ENCODE peak calls at places on chromosome 12, in eight cellular contexts. One of them, this sample, is unnamed.

GRCh38 chr12:94872671-94873367 is 130.7 kb downstream of the NDUFA12 start:
- DNase-seq in A549: no peak
- DNase-seq in sigmoid colon: no peak
- DNase-seq in SK-N-SH: peak; percentile 67
- DNase-seq in progenitor cell of endocrine pancreas: no peak
- DNase-seq in pancreas: no peak
- DNase-seq in AG04450: no peak
- DNase-seq in GM23338: peak; percentile 52
- DNase-seq in this sample: peak; percentile 79

GRCh38 chr12:122319312-122319638 is 53.0 kb upstream of the VPS33A start:
- DNase-seq in A549: no peak
- DNase-seq in sigmoid colon: no peak
- DNase-seq in SK-N-SH: no peak
- DNase-seq in progenitor cell of endocrine pancreas: no peak
- DNase-seq in pancreas: no peak
- DNase-seq in AG04450: no peak
- DNase-seq in GM23338: no peak
- DNase-seq in this sample: no peak

GRCh38 chr12:96061864-96062453 is 26.6 kb upstream of the LTA4H start:
- DNase-seq in A549: peak; percentile 77
- DNase-seq in sigmoid colon: peak; percentile 81
- DNase-seq in SK-N-SH: peak; percentile 69
- DNase-seq in progenitor cell of endocrine pancreas: peak; percentile 45
- DNase-seq in pancreas: no peak
- DNase-seq in AG04450: peak; percentile 69
- DNase-seq in GM23338: peak; percentile 91
- DNase-seq in this sample: no peak

GRCh38 chr12:115443351-115443938 is 759.5 kb upstream of the TBX3 start:
- DNase-seq in A549: no peak
- DNase-seq in sigmoid colon: no peak
- DNase-seq in SK-N-SH: no peak
- DNase-seq in progenitor cell of endocrine pancreas: no peak
- DNase-seq in pancreas: no peak
- DNase-seq in AG04450: no peak
- DNase-seq in GM23338: no peak
- DNase-seq in this sample: no peak

GRCh38 chr12:91777268-91777997 is 368.2 kb downstream of the BTG1 start:
- DNase-seq in A549: peak; percentile 22
- DNase-seq in sigmoid colon: no peak
- DNase-seq in SK-N-SH: no peak
- DNase-seq in progenitor cell of endocrine pancreas: no peak
- DNase-seq in pancreas: no peak
- DNase-seq in AG04450: no peak
- DNase-seq in GM23338: no peak
- DNase-seq in this sample: no peak

GRCh38 chr12:5220835-5221234 is 177.2 kb downstream of the KCNA5 start:
- DNase-seq in A549: no peak
- DNase-seq in sigmoid colon: no peak
- DNase-seq in SK-N-SH: no peak
- DNase-seq in progenitor cell of endocrine pancreas: no peak
- DNase-seq in pancreas: no peak
- DNase-seq in AG04450: no peak
- DNase-seq in GM23338: no peak
- DNase-seq in this sample: no peak

GRCh38 chr12:116528498-116528897 is 30.7 kb upstream of the MAP1LC3B2 start:
- DNase-seq in A549: no peak
- DNase-seq in sigmoid colon: no peak
- DNase-seq in SK-N-SH: no peak
- DNase-seq in progenitor cell of endocrine pancreas: no peak
- DNase-seq in pancreas: no peak
- DNase-seq in AG04450: no peak
- DNase-seq in GM23338: no peak
- DNase-seq in this sample: no peak

GRCh38 chr12:68263366-68263765 is 10.0 kb upstream of the IL22 start:
- DNase-seq in A549: no peak
- DNase-seq in sigmoid colon: no peak
- DNase-seq in SK-N-SH: no peak
- DNase-seq in progenitor cell of endocrine pancreas: no peak
- DNase-seq in pancreas: no peak
- DNase-seq in AG04450: no peak
- DNase-seq in GM23338: no peak
- DNase-seq in this sample: no peak

GRCh38 chr12:120534703-120535655 is 823 bp downstream of the RNF10 start:
- DNase-seq in A549: peak; percentile 64
- DNase-seq in sigmoid colon: no peak
- DNase-seq in SK-N-SH: peak; percentile 86
- DNase-seq in progenitor cell of endocrine pancreas: peak; percentile 29
- DNase-seq in pancreas: peak; percentile 87
- DNase-seq in AG04450: peak; percentile 55
- DNase-seq in GM23338: peak; percentile 67
- DNase-seq in this sample: peak; percentile 91

GRCh38 chr12:14930299-14930698 is 8.0 kb downstream of the ERP27 start:
- DNase-seq in A549: no peak
- DNase-seq in sigmoid colon: no peak
- DNase-seq in SK-N-SH: no peak
- DNase-seq in progenitor cell of endocrine pancreas: no peak
- DNase-seq in pancreas: no peak
- DNase-seq in AG04450: no peak
- DNase-seq in GM23338: no peak
- DNase-seq in this sample: no peak

GRCh38 chr12:54967461-54967860 is 17.1 kb downstream of the TESPA1 start:
- DNase-seq in A549: no peak
- DNase-seq in sigmoid colon: no peak
- DNase-seq in SK-N-SH: no peak
- DNase-seq in progenitor cell of endocrine pancreas: no peak
- DNase-seq in pancreas: no peak
- DNase-seq in AG04450: no peak
- DNase-seq in GM23338: no peak
- DNase-seq in this sample: no peak

GRCh38 chr12:98580695-98581094 is 12.8 kb upstream of the SLC25A3 start:
- DNase-seq in A549: no peak
- DNase-seq in sigmoid colon: no peak
- DNase-seq in SK-N-SH: no peak
- DNase-seq in progenitor cell of endocrine pancreas: no peak
- DNase-seq in pancreas: no peak
- DNase-seq in AG04450: no peak
- DNase-seq in GM23338: no peak
- DNase-seq in this sample: no peak

GRCh38 chr12:98579835-98580234 is 13.7 kb upstream of the SLC25A3 start:
- DNase-seq in A549: no peak
- DNase-seq in sigmoid colon: no peak
- DNase-seq in SK-N-SH: no peak
- DNase-seq in progenitor cell of endocrine pancreas: no peak
- DNase-seq in pancreas: no peak
- DNase-seq in AG04450: no peak
- DNase-seq in GM23338: no peak
- DNase-seq in this sample: no peak

GRCh38 chr12:98579347-98579746 is 14.1 kb upstream of the SLC25A3 start:
- DNase-seq in A549: no peak
- DNase-seq in sigmoid colon: no peak
- DNase-seq in SK-N-SH: no peak
- DNase-seq in progenitor cell of endocrine pancreas: no peak
- DNase-seq in pancreas: no peak
- DNase-seq in AG04450: no peak
- DNase-seq in GM23338: no peak
- DNase-seq in this sample: no peak

GRCh38 chr12:98578821-98579220 is 14.7 kb upstream of the SLC25A3 start:
- DNase-seq in A549: no peak
- DNase-seq in sigmoid colon: no peak
- DNase-seq in SK-N-SH: no peak
- DNase-seq in progenitor cell of endocrine pancreas: no peak
- DNase-seq in pancreas: no peak
- DNase-seq in AG04450: no peak
- DNase-seq in GM23338: no peak
- DNase-seq in this sample: no peak

DNA sequence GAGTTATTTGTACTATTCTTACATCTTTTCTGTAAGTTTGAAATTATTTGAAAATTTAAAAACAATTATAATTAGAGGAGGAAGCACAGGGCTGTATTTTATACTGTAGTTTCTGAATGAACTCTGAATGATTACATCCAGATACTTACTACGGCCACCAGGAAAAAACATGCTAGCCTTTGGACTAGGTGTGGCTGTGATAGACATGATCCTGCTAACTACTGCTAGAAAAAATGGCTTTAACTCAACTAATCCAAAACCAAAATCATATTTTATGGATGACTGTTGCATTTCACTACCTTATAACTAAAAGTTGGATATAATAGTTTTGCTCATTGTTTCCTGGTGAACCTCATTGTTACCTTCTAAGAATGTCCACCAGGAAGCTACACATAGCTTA is 15.1 kb upstream of the SLC25A3 start:
- DNase-seq in A549: no peak
- DNase-seq in sigmoid colon: no peak
- DNase-seq in SK-N-SH: no peak
- DNase-seq in progenitor cell of endocrine pancreas: no peak
- DNase-seq in pancreas: no peak
- DNase-seq in AG04450: no peak
- DNase-seq in GM23338: no peak
- DNase-seq in this sample: no peak
- TF ChIP-seq CTCF in A549: no peak
- TF ChIP-seq CTCF in sigmoid colon: no peak
- TF ChIP-seq CTCF in SK-N-SH: no peak
- TF ChIP-seq CTCF in progenitor cell of endocrine pancreas: no peak
- TF ChIP-seq CTCF in pancreas: no peak
- TF ChIP-seq CTCF in AG04450: no peak
- TF ChIP-seq CTCF in GM23338: no peak
- TF ChIP-seq CTCF in this sample: no peak

GRCh38 chr12:51262758-51263177 is 7.4 kb downstream of the SMAGP start:
- DNase-seq in A549: peak; percentile 46
- DNase-seq in sigmoid colon: no peak
- DNase-seq in SK-N-SH: no peak
- DNase-seq in progenitor cell of endocrine pancreas: no peak
- DNase-seq in pancreas: peak; percentile 85
- DNase-seq in AG04450: no peak
- DNase-seq in GM23338: peak; percentile 84
- DNase-seq in this sample: peak; percentile 46
- TF ChIP-seq CTCF in A549: peak; percentile 66
- TF ChIP-seq CTCF in sigmoid colon: no peak
- TF ChIP-seq CTCF in SK-N-SH: peak; percentile 51
- TF ChIP-seq CTCF in progenitor cell of endocrine pancreas: peak; percentile 18
- TF ChIP-seq CTCF in pancreas: no peak
- TF ChIP-seq CTCF in AG04450: peak; percentile 28
- TF ChIP-seq CTCF in GM23338: peak; percentile 63
- TF ChIP-seq CTCF in this sample: peak; percentile 69

GRCh38 chr12:59365133-59365532 is 230.7 kb upstream of the SLC16A7 start:
- DNase-seq in A549: no peak
- DNase-seq in sigmoid colon: no peak
- DNase-seq in SK-N-SH: no peak
- DNase-seq in progenitor cell of endocrine pancreas: no peak
- DNase-seq in pancreas: no peak
- DNase-seq in AG04450: no peak
- DNase-seq in GM23338: no peak
- DNase-seq in this sample: no peak
- TF ChIP-seq CTCF in A549: no peak
- TF ChIP-seq CTCF in sigmoid colon: no peak
- TF ChIP-seq CTCF in SK-N-SH: no peak
- TF ChIP-seq CTCF in progenitor cell of endocrine pancreas: no peak
- TF ChIP-seq CTCF in pancreas: no peak
- TF ChIP-seq CTCF in AG04450: no peak
- TF ChIP-seq CTCF in GM23338: no peak
- TF ChIP-seq CTCF in this sample: no peak

GRCh38 chr12:13203028-13203922 is 6.7 kb downstream of the EMP1 start:
- DNase-seq in A549: no peak
- DNase-seq in sigmoid colon: peak; percentile 82
- DNase-seq in SK-N-SH: peak; percentile 25
- DNase-seq in progenitor cell of endocrine pancreas: no peak
- DNase-seq in pancreas: no peak
- DNase-seq in AG04450: no peak
- DNase-seq in GM23338: peak; percentile 83
- DNase-seq in this sample: no peak
- TF ChIP-seq CTCF in A549: peak; percentile 38
- TF ChIP-seq CTCF in sigmoid colon: no peak
- TF ChIP-seq CTCF in SK-N-SH: peak; percentile 25
- TF ChIP-seq CTCF in progenitor cell of endocrine pancreas: peak; percentile 45
- TF ChIP-seq CTCF in pancreas: no peak
- TF ChIP-seq CTCF in AG04450: peak; percentile 7
- TF ChIP-seq CTCF in GM23338: peak; percentile 67
- TF ChIP-seq CTCF in this sample: peak; percentile 51

GRCh38 chr12:75728826-75729225 is 217.4 kb upstream of the KRR1 start:
- DNase-seq in A549: no peak
- DNase-seq in sigmoid colon: no peak
- DNase-seq in SK-N-SH: no peak
- DNase-seq in progenitor cell of endocrine pancreas: no peak
- DNase-seq in pancreas: no peak
- DNase-seq in AG04450: no peak
- DNase-seq in GM23338: no peak
- DNase-seq in this sample: no peak
- TF ChIP-seq CTCF in A549: no peak
- TF ChIP-seq CTCF in sigmoid colon: no peak
- TF ChIP-seq CTCF in SK-N-SH: no peak
- TF ChIP-seq CTCF in progenitor cell of endocrine pancreas: no peak
- TF ChIP-seq CTCF in pancreas: no peak
- TF ChIP-seq CTCF in AG04450: no peak
- TF ChIP-seq CTCF in GM23338: no peak
- TF ChIP-seq CTCF in this sample: no peak